ENCODE peak calls at places on chromosomes 13 and 19, in eight cellular contexts. A is stomach, Z is sigmoid colon, U is GM23338, R is HL-60, C is GM12878, I is K562, P is prostate gland. S is an unnamed sample.

GRCh38 chr13:39941236-39941635 is 285.8 kb downstream of the COG6 start:
- DNase-seq in C (no peak), A (no peak), R (no peak), Z (no peak), P (no peak), U (peak; percentile 39), I (no peak), S (no peak)

GRCh38 chr19:18225702-18226468 is at the start of gene PDE4C:
- DNase-seq in P (no peak), C (no peak), Z (peak; percentile 74), I (no peak), U (peak; percentile 49), R (no peak), A (no peak), S (peak; percentile 75)

GRCh38 chr13:41562083-41562482 is 104.7 kb downstream of the RGCC start:
- DNase-seq in A (no peak), I (no peak), R (no peak), U (no peak), Z (peak; percentile 87), C (no peak), P (no peak), S (no peak)

GRCh38 chr13:40617801-40618356 is 48.6 kb downstream of the FOXO1 start:
- DNase-seq in Z (no peak), C (no peak), U (no peak), I (no peak), R (no peak), P (no peak), A (no peak), S (no peak)

GRCh38 chr13:76944457-76944856 is 3.9 kb upstream of the ACOD1 start:
- DNase-seq in I (no peak), Z (no peak), R (no peak), C (no peak), A (no peak), U (no peak), P (no peak), S (no peak)

GRCh38 chr13:109331898-109332297 is 454.5 kb downstream of the IRS2 start:
- DNase-seq in U (peak; percentile 17), A (no peak), Z (no peak), C (no peak), P (no peak), I (no peak), R (no peak), S (no peak)

GRCh38 chr13:82566864-82567263 is 1315.4 kb downstream of the SLITRK1 start:
- DNase-seq in C (no peak), A (no peak), U (no peak), Z (no peak), R (no peak), P (no peak), I (no peak), S (no peak)

GRCh38 chr13:49594576-49594975 is 9.2 kb upstream of the RCBTB1 start:
- DNase-seq in U (no peak), R (no peak), Z (no peak), P (no peak), C (no peak), I (no peak), A (no peak), S (no peak)

GRCh38 chr13:43245374-43245964 is 222.1 kb downstream of the DNAJC15 start:
- DNase-seq in P (no peak), Z (no peak), I (no peak), R (no peak), C (no peak), U (no peak), A (no peak), S (no peak)

DNA sequence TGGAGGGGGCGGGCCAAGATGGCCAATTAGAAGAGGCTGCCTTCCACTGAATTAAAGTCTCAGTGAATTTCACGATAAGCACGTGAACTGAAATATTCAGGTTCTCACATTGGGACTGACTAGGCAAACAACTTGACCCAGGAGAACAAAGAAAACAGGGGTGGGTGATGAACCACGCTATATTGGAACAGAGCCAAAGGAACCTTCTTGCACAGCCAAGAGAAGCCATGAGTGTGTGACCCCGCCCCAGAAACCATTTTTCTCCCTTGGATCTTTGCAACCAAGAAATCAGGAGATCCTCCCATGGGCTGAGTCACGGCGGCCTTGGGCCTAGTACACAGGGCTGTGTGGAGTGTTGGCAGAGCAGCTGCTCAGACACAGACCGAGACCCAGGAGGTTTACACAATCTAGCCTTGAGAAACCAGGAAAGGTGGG is 36.8 kb downstream of the ERICH4 start:
- DNase-seq in I (peak; percentile 58), R (no peak), P (peak; percentile 9), Z (no peak), U (no peak), C (no peak), A (no peak), S (peak; percentile 74)
- TF ChIP-seq POLR2AphosphoS5 in I (no peak), R (no peak), P (no peak), Z (no peak), U (no peak), C (no peak), A (no peak), S (peak; percentile 42)

GRCh38 chr13:113737803-113738202 is 21.2 kb upstream of the TMEM255B start:
- DNase-seq in R (no peak), I (no peak), A (no peak), C (no peak), P (no peak), Z (no peak), U (no peak), S (no peak)

GRCh38 chr13:113740286-113740556 is 18.8 kb upstream of the TMEM255B start:
- DNase-seq in I (no peak), Z (no peak), A (no peak), C (no peak), R (no peak), P (no peak), U (no peak), S (peak; percentile 47)

GRCh38 chr13:113740661-113741060 is 18.4 kb upstream of the TMEM255B start:
- DNase-seq in R (no peak), I (no peak), Z (no peak), P (no peak), U (no peak), C (no peak), A (no peak), S (peak; percentile 69)

GRCh38 chr13:113741101-113741731 is 17.8 kb upstream of the TMEM255B start:
- DNase-seq in R (peak; percentile 48), P (no peak), U (no peak), Z (no peak), C (no peak), A (no peak), I (no peak), S (peak; percentile 62)

GRCh38 chr13:113739527-113740285 is 19.3 kb upstream of the TMEM255B start:
- DNase-seq in A (no peak), C (no peak), R (no peak), P (no peak), U (no peak), I (no peak), Z (no peak), S (peak; percentile 53)
- TF ChIP-seq POLR2AphosphoS5 in A (no peak), C (no peak), R (no peak), P (no peak), U (no peak), I (no peak), Z (no peak), S (no peak)

DNA sequence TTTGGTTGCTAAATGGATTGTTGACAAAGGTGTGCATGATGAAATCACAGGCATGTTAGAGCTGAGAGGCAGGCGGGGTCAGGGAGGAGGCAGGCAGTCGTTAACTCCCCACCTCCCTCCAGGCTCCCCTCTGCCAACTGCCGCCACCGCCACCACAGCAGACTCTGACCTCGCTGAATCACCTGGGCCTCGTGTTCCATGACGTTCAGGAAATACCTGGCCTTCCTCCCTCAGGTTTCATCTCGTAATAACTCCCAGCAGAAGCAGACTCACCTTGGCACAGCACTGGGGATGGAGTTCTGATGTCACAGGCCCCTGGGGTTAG is 198.5 kb downstream of the KATNAL1 start:
- DNase-seq in R (no peak), P (peak; percentile 87), Z (no peak), C (no peak), U (no peak), I (no peak), A (peak; percentile 92), S (no peak)
- TF ChIP-seq POLR2AphosphoS5 in R (no peak), P (peak; percentile 85), Z (no peak), C (no peak), U (no peak), I (no peak), A (no peak), S (no peak)

GRCh38 chr19:53537523-53538377 is at the start of gene ZNF331:
- DNase-seq in U (peak; percentile 85), I (no peak), Z (peak; percentile 94), C (peak; percentile 63), P (peak; percentile 68), A (peak; percentile 83), R (peak; percentile 75), S (peak; percentile 94)
- TF ChIP-seq POLR2AphosphoS5 in U (peak; percentile 86), I (no peak), Z (peak; percentile 82), C (peak; percentile 26), P (peak; percentile 79), A (peak; percentile 75), R (peak; percentile 61), S (peak; percentile 94)

GRCh38 chr13:46522692-46523040 is 30.3 kb upstream of the LRCH1 start:
- DNase-seq in C (no peak), R (no peak), Z (no peak), U (no peak), I (no peak), A (no peak), P (no peak), S (no peak)
- TF ChIP-seq POLR2AphosphoS5 in C (no peak), R (no peak), Z (no peak), U (no peak), I (no peak), A (no peak), P (no peak), S (no peak)

S was measured in spleen.